ENCODE peak calls at places on chromosomes 5 and 9, in five cellular contexts. One of them, this sample, is unnamed. For H3K4me1, the result is how much of the 10 kb centered on the place peaks cover.

GRCh38 chr9:137267933-137268355 is 9.6 kb upstream of the TOR4A start:
- DNase-seq in CD4-positive, CD25-positive, alpha-beta regulatory T cell: no peak
- DNase-seq in CD8-positive, alpha-beta memory T cell: no peak
- DNase-seq in psoas muscle: no peak
- DNase-seq in astrocyte: no peak
- DNase-seq in this sample: no peak

GRCh38 chr9:129930743-129931142 is 95.5 kb downstream of the USP20 start:
- DNase-seq in CD4-positive, CD25-positive, alpha-beta regulatory T cell: no peak
- DNase-seq in CD8-positive, alpha-beta memory T cell: no peak
- DNase-seq in psoas muscle: no peak
- DNase-seq in astrocyte: no peak
- DNase-seq in this sample: no peak

GRCh38 chr9:94554439-94555331 is at the start of gene PCAT7:
- DNase-seq in CD4-positive, CD25-positive, alpha-beta regulatory T cell: no peak
- DNase-seq in CD8-positive, alpha-beta memory T cell: no peak
- DNase-seq in psoas muscle: no peak
- DNase-seq in astrocyte: peak
- DNase-seq in this sample: peak

GRCh38 chr5:135386886-135387628 is 12.0 kb downstream of the MACROH2A1 start:
- DNase-seq in CD4-positive, CD25-positive, alpha-beta regulatory T cell: no peak
- DNase-seq in CD8-positive, alpha-beta memory T cell: no peak
- DNase-seq in psoas muscle: no peak
- DNase-seq in astrocyte: peak
- DNase-seq in this sample: peak

GRCh38 chr5:105840800-105841199 is 1829.9 kb downstream of the EFNA5 start:
- DNase-seq in CD4-positive, CD25-positive, alpha-beta regulatory T cell: no peak
- DNase-seq in CD8-positive, alpha-beta memory T cell: no peak
- DNase-seq in psoas muscle: no peak
- DNase-seq in astrocyte: no peak
- DNase-seq in this sample: no peak

GRCh38 chr5:103526164-103526915 is 36.2 kb downstream of the NUDT12 start:
- DNase-seq in CD4-positive, CD25-positive, alpha-beta regulatory T cell: no peak
- DNase-seq in CD8-positive, alpha-beta memory T cell: no peak
- DNase-seq in psoas muscle: no peak
- DNase-seq in astrocyte: peak
- DNase-seq in this sample: no peak

GRCh38 chr9:125991886-125992529 is 244.8 kb downstream of the PBX3 start:
- DNase-seq in CD4-positive, CD25-positive, alpha-beta regulatory T cell: no peak
- DNase-seq in CD8-positive, alpha-beta memory T cell: no peak
- DNase-seq in psoas muscle: peak
- DNase-seq in astrocyte: no peak
- DNase-seq in this sample: no peak

GRCh38 chr5:79333852-79334557 is 98.1 kb downstream of the JMY start:
- DNase-seq in CD4-positive, CD25-positive, alpha-beta regulatory T cell: no peak
- DNase-seq in CD8-positive, alpha-beta memory T cell: no peak
- DNase-seq in psoas muscle: no peak
- DNase-seq in astrocyte: no peak
- DNase-seq in this sample: no peak

GRCh38 chr5:129629581-129629980 is 118.3 kb upstream of the MINAR2 start:
- DNase-seq in CD4-positive, CD25-positive, alpha-beta regulatory T cell: no peak
- DNase-seq in CD8-positive, alpha-beta memory T cell: no peak
- DNase-seq in psoas muscle: no peak
- DNase-seq in astrocyte: no peak
- DNase-seq in this sample: no peak

GRCh38 chr5:96410013-96410412 is 23.0 kb downstream of the PCSK1 start:
- DNase-seq in CD4-positive, CD25-positive, alpha-beta regulatory T cell: no peak
- DNase-seq in CD8-positive, alpha-beta memory T cell: no peak
- DNase-seq in psoas muscle: no peak
- DNase-seq in astrocyte: peak
- DNase-seq in this sample: no peak

GRCh38 chr9:120348951-120349429 is 231.0 kb downstream of the CDK5RAP2 start:
- DNase-seq in CD4-positive, CD25-positive, alpha-beta regulatory T cell: no peak
- DNase-seq in CD8-positive, alpha-beta memory T cell: no peak
- DNase-seq in psoas muscle: peak
- DNase-seq in astrocyte: peak
- DNase-seq in this sample: peak

GRCh38 chr5:32352685-32353084 is 39.9 kb upstream of the MTMR12 start:
- DNase-seq in CD4-positive, CD25-positive, alpha-beta regulatory T cell: no peak
- DNase-seq in CD8-positive, alpha-beta memory T cell: no peak
- DNase-seq in psoas muscle: no peak
- DNase-seq in astrocyte: no peak
- DNase-seq in this sample: no peak

GRCh38 chr5:180336234-180337020 is 16.7 kb downstream of the GFPT2 start:
- DNase-seq in CD4-positive, CD25-positive, alpha-beta regulatory T cell: no peak
- DNase-seq in CD8-positive, alpha-beta memory T cell: no peak
- DNase-seq in psoas muscle: no peak
- DNase-seq in astrocyte: no peak
- DNase-seq in this sample: no peak

GRCh38 chr9:131891578-131891977 is 151.7 kb upstream of the RAPGEF1 start:
- DNase-seq in CD4-positive, CD25-positive, alpha-beta regulatory T cell: no peak
- DNase-seq in CD8-positive, alpha-beta memory T cell: no peak
- DNase-seq in psoas muscle: no peak
- DNase-seq in astrocyte: no peak
- DNase-seq in this sample: no peak

GRCh38 chr9:99055384-99055783 is 49.5 kb upstream of the TGFBR1 start:
- DNase-seq in CD4-positive, CD25-positive, alpha-beta regulatory T cell: no peak
- DNase-seq in CD8-positive, alpha-beta memory T cell: no peak
- DNase-seq in psoas muscle: no peak
- DNase-seq in astrocyte: peak
- DNase-seq in this sample: no peak

GRCh38 chr5:114055810-114056476 is 305.9 kb upstream of the KCNN2 start:
- DNase-seq in CD4-positive, CD25-positive, alpha-beta regulatory T cell: no peak
- DNase-seq in CD8-positive, alpha-beta memory T cell: no peak
- DNase-seq in psoas muscle: peak
- DNase-seq in astrocyte: no peak
- DNase-seq in this sample: no peak

GRCh38 chr5:113663879-113664278 is 150.4 kb downstream of the YTHDC2 start:
- DNase-seq in CD4-positive, CD25-positive, alpha-beta regulatory T cell: no peak
- DNase-seq in CD8-positive, alpha-beta memory T cell: peak
- DNase-seq in psoas muscle: peak
- DNase-seq in astrocyte: no peak
- DNase-seq in this sample: no peak

GRCh38 chr9:109776391-109776790 is 3.6 kb upstream of the PALM2AKAP2 start:
- DNase-seq in CD4-positive, CD25-positive, alpha-beta regulatory T cell: no peak
- DNase-seq in CD8-positive, alpha-beta memory T cell: no peak
- DNase-seq in psoas muscle: no peak
- DNase-seq in astrocyte: no peak
- DNase-seq in this sample: no peak

GRCh38 chr5:129384736-129385135 is 75.4 kb upstream of the ADAMTS19 start:
- DNase-seq in CD4-positive, CD25-positive, alpha-beta regulatory T cell: no peak
- DNase-seq in CD8-positive, alpha-beta memory T cell: no peak
- DNase-seq in psoas muscle: no peak
- DNase-seq in astrocyte: peak
- DNase-seq in this sample: no peak

DNA sequence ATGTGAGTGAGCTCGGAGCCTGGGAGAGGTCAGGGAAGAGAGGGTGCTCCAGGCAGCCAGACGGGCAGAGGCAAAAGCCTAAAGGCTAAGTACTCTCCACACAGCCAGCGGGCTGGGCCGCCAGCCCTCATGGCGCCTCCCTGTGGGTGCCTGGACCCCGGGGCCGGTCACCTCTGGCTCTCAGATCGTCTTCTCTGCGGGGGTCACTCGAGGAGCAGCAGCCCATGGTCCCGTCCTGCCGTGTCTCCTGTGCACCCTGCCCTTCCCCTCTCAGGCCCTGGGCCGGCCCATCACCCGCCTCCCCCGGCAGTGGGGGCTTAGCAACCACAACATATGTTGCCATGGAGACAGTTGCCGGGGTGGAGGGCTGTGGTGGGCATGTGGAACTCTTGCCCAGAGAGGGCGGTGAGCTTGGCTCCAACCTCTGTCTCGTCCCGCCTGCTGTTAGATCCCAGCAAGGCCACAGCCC is 4.2 kb downstream of the AK1 start:
- DNase-seq in CD4-positive, CD25-positive, alpha-beta regulatory T cell: no peak
- DNase-seq in CD8-positive, alpha-beta memory T cell: no peak
- DNase-seq in psoas muscle: no peak
- DNase-seq in astrocyte: no peak
- DNase-seq in this sample: no peak
- H3K4me1 ChIP-seq in CD4-positive, CD25-positive, alpha-beta regulatory T cell: under half
- H3K4me1 ChIP-seq in CD8-positive, alpha-beta memory T cell: under half
- H3K4me1 ChIP-seq in psoas muscle: under half
- H3K4me1 ChIP-seq in astrocyte: under half
- H3K4me1 ChIP-seq in this sample: under half

GRCh38 chr9:136050706-136051567 is 44.2 kb downstream of the NACC2 start:
- DNase-seq in CD4-positive, CD25-positive, alpha-beta regulatory T cell: no peak
- DNase-seq in CD8-positive, alpha-beta memory T cell: no peak
- DNase-seq in psoas muscle: no peak
- DNase-seq in astrocyte: no peak
- DNase-seq in this sample: no peak
- H3K4me1 ChIP-seq in CD4-positive, CD25-positive, alpha-beta regulatory T cell: under half
- H3K4me1 ChIP-seq in CD8-positive, alpha-beta memory T cell: under half
- H3K4me1 ChIP-seq in psoas muscle: under half
- H3K4me1 ChIP-seq in astrocyte: under half
- H3K4me1 ChIP-seq in this sample: under half

GRCh38 chr5:177310332-177310731 is 1.4 kb downstream of the MXD3 start:
- DNase-seq in CD4-positive, CD25-positive, alpha-beta regulatory T cell: no peak
- DNase-seq in CD8-positive, alpha-beta memory T cell: no peak
- DNase-seq in psoas muscle: peak
- DNase-seq in astrocyte: no peak
- DNase-seq in this sample: peak
- H3K4me1 ChIP-seq in CD4-positive, CD25-positive, alpha-beta regulatory T cell: under half
- H3K4me1 ChIP-seq in CD8-positive, alpha-beta memory T cell: under half
- H3K4me1 ChIP-seq in psoas muscle: under half
- H3K4me1 ChIP-seq in astrocyte: under half
- H3K4me1 ChIP-seq in this sample: under half

GRCh38 chr5:14187157-14187556 is 44.0 kb downstream of the TRIO start:
- DNase-seq in CD4-positive, CD25-positive, alpha-beta regulatory T cell: no peak
- DNase-seq in CD8-positive, alpha-beta memory T cell: no peak
- DNase-seq in psoas muscle: no peak
- DNase-seq in astrocyte: no peak
- DNase-seq in this sample: no peak
- H3K4me1 ChIP-seq in CD4-positive, CD25-positive, alpha-beta regulatory T cell: under half
- H3K4me1 ChIP-seq in CD8-positive, alpha-beta memory T cell: under half
- H3K4me1 ChIP-seq in psoas muscle: half or more
- H3K4me1 ChIP-seq in astrocyte: half or more
- H3K4me1 ChIP-seq in this sample: under half

DNA sequence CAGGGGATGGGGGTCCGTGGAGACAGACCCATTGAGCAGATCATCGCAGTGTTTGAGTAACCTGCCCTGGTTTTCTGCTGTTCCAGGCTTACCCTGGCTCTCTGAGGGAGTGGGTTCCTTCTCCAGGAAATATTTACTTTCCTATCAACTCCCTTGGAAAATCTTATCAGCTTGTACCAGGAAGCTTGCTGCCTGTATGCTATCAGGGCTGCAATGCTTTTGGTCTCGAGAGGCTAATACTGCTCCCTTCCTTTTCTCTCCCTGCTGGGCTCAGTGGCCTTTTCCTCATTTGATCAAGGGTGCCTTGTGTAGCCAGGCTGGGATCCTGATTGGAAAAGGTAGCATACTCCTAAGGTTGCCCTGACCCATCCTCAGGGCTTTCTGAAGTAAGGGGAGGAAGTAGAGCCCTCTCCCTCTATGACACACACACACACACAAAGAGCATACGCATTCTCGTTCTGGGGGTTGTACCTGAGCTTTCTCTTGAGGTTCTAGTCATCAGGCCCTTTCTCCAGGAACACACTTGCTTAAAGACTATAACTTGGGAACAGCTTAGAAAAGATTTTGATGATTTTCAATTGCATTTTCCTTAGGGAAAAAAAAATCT is 41.6 kb downstream of the CYSTM1 start:
- DNase-seq in CD4-positive, CD25-positive, alpha-beta regulatory T cell: no peak
- DNase-seq in CD8-positive, alpha-beta memory T cell: no peak
- DNase-seq in psoas muscle: no peak
- DNase-seq in astrocyte: no peak
- DNase-seq in this sample: no peak
- H3K4me1 ChIP-seq in CD4-positive, CD25-positive, alpha-beta regulatory T cell: under half
- H3K4me1 ChIP-seq in CD8-positive, alpha-beta memory T cell: under half
- H3K4me1 ChIP-seq in psoas muscle: half or more
- H3K4me1 ChIP-seq in astrocyte: under half
- H3K4me1 ChIP-seq in this sample: under half

GRCh38 chr9:104927912-104928740 is at the start of gene ABCA1:
- DNase-seq in CD4-positive, CD25-positive, alpha-beta regulatory T cell: peak
- DNase-seq in CD8-positive, alpha-beta memory T cell: peak
- DNase-seq in psoas muscle: peak
- DNase-seq in astrocyte: peak
- DNase-seq in this sample: peak

GRCh38 chr9:104923289-104923688 is 4.7 kb downstream of the ABCA1 start:
- DNase-seq in CD4-positive, CD25-positive, alpha-beta regulatory T cell: no peak
- DNase-seq in CD8-positive, alpha-beta memory T cell: no peak
- DNase-seq in psoas muscle: no peak
- DNase-seq in astrocyte: peak
- DNase-seq in this sample: no peak

GRCh38 chr9:104927216-104927911 is 591 bp downstream of the ABCA1 start:
- DNase-seq in CD4-positive, CD25-positive, alpha-beta regulatory T cell: no peak
- DNase-seq in CD8-positive, alpha-beta memory T cell: no peak
- DNase-seq in psoas muscle: peak
- DNase-seq in astrocyte: peak
- DNase-seq in this sample: peak

GRCh38 chr9:104921067-104921741 is 6.8 kb downstream of the ABCA1 start:
- DNase-seq in CD4-positive, CD25-positive, alpha-beta regulatory T cell: no peak
- DNase-seq in CD8-positive, alpha-beta memory T cell: no peak
- DNase-seq in psoas muscle: no peak
- DNase-seq in astrocyte: no peak
- DNase-seq in this sample: no peak

GRCh38 chr9:104923740-104924139 is 4.2 kb downstream of the ABCA1 start:
- DNase-seq in CD4-positive, CD25-positive, alpha-beta regulatory T cell: no peak
- DNase-seq in CD8-positive, alpha-beta memory T cell: no peak
- DNase-seq in psoas muscle: no peak
- DNase-seq in astrocyte: no peak
- DNase-seq in this sample: no peak
- H3K4me1 ChIP-seq in CD4-positive, CD25-positive, alpha-beta regulatory T cell: under half
- H3K4me1 ChIP-seq in CD8-positive, alpha-beta memory T cell: under half
- H3K4me1 ChIP-seq in psoas muscle: half or more
- H3K4me1 ChIP-seq in astrocyte: under half
- H3K4me1 ChIP-seq in this sample: under half

GRCh38 chr9:338602-339001 is 123.9 kb downstream of the DOCK8 start:
- DNase-seq in CD4-positive, CD25-positive, alpha-beta regulatory T cell: no peak
- DNase-seq in CD8-positive, alpha-beta memory T cell: no peak
- DNase-seq in psoas muscle: no peak
- DNase-seq in astrocyte: no peak
- DNase-seq in this sample: no peak

GRCh38 chr9:331197-331596 is 116.5 kb downstream of the DOCK8 start:
- DNase-seq in CD4-positive, CD25-positive, alpha-beta regulatory T cell: no peak
- DNase-seq in CD8-positive, alpha-beta memory T cell: no peak
- DNase-seq in psoas muscle: no peak
- DNase-seq in astrocyte: no peak
- DNase-seq in this sample: no peak

GRCh38 chr9:335373-335772 is 120.7 kb downstream of the DOCK8 start:
- DNase-seq in CD4-positive, CD25-positive, alpha-beta regulatory T cell: no peak
- DNase-seq in CD8-positive, alpha-beta memory T cell: no peak
- DNase-seq in psoas muscle: no peak
- DNase-seq in astrocyte: no peak
- DNase-seq in this sample: no peak

GRCh38 chr9:341634-342421 is 127.2 kb downstream of the DOCK8 start:
- DNase-seq in CD4-positive, CD25-positive, alpha-beta regulatory T cell: no peak
- DNase-seq in CD8-positive, alpha-beta memory T cell: no peak
- DNase-seq in psoas muscle: no peak
- DNase-seq in astrocyte: no peak
- DNase-seq in this sample: no peak

GRCh38 chr9:336039-336438 is 121.4 kb downstream of the DOCK8 start:
- DNase-seq in CD4-positive, CD25-positive, alpha-beta regulatory T cell: no peak
- DNase-seq in CD8-positive, alpha-beta memory T cell: no peak
- DNase-seq in psoas muscle: no peak
- DNase-seq in astrocyte: no peak
- DNase-seq in this sample: no peak
- H3K4me1 ChIP-seq in CD4-positive, CD25-positive, alpha-beta regulatory T cell: under half
- H3K4me1 ChIP-seq in CD8-positive, alpha-beta memory T cell: under half
- H3K4me1 ChIP-seq in psoas muscle: under half
- H3K4me1 ChIP-seq in astrocyte: under half
- H3K4me1 ChIP-seq in this sample: under half

This sample was measured in mucosa of descending colon.